ENCODE peak calls at places on chromosomes 2 and 18, in ten cellular contexts. One of them, this sample, is unnamed.

GRCh38 chr2:65868177-65868576 is 435.8 kb upstream of the SPRED2 start:
- DNase-seq in iris pigment epithelial cell: no peak
- DNase-seq in activated naive CD8-positive, alpha-beta T cell treated with anti-CD3 and anti-CD28 coated beads for 36 hours: no peak
- DNase-seq in stimulated activated CD4-positive, alpha-beta T cell treated with anti-CD3 and anti-CD28 coated beads, Interleukin-2, amount 100 ng/mL, for 24 hours: no peak
- DNase-seq in CD8-positive, alpha-beta T cell: no peak
- DNase-seq in head of caudate nucleus: no peak
- DNase-seq in upper lobe of right lung: no peak
- DNase-seq in NB4: no peak
- DNase-seq in substantia nigra: no peak
- DNase-seq in NCI-H1105: no peak
- DNase-seq in this sample: no peak

GRCh38 chr18:24271381-24272331 is 126.0 kb downstream of the OSBPL1A start:
- DNase-seq in head of caudate nucleus: peak
- DNase-seq in NB4: peak
- DNase-seq in substantia nigra: peak
- DNase-seq in iris pigment epithelial cell: peak
- DNase-seq in stimulated activated CD4-positive, alpha-beta T cell treated with anti-CD3 and anti-CD28 coated beads, Interleukin-2, amount 100 ng/mL, for 24 hours: no peak
- DNase-seq in CD8-positive, alpha-beta T cell: no peak
- DNase-seq in upper lobe of right lung: peak
- DNase-seq in activated naive CD8-positive, alpha-beta T cell treated with anti-CD3 and anti-CD28 coated beads for 36 hours: peak
- DNase-seq in NCI-H1105: peak
- DNase-seq in this sample: no peak

GRCh38 chr18:59690216-59691045 is 6.8 kb downstream of the CCBE1 start:
- DNase-seq in NCI-H1105: peak
- DNase-seq in iris pigment epithelial cell: no peak
- DNase-seq in stimulated activated CD4-positive, alpha-beta T cell treated with anti-CD3 and anti-CD28 coated beads, Interleukin-2, amount 100 ng/mL, for 24 hours: no peak
- DNase-seq in CD8-positive, alpha-beta T cell: no peak
- DNase-seq in substantia nigra: no peak
- DNase-seq in activated naive CD8-positive, alpha-beta T cell treated with anti-CD3 and anti-CD28 coated beads for 36 hours: no peak
- DNase-seq in head of caudate nucleus: no peak
- DNase-seq in upper lobe of right lung: no peak
- DNase-seq in NB4: no peak
- DNase-seq in this sample: no peak

GRCh38 chr2:173059941-173060575 is 15.6 kb upstream of the MAP3K20 start:
- DNase-seq in NCI-H1105: no peak
- DNase-seq in NB4: no peak
- DNase-seq in iris pigment epithelial cell: peak
- DNase-seq in upper lobe of right lung: no peak
- DNase-seq in substantia nigra: no peak
- DNase-seq in stimulated activated CD4-positive, alpha-beta T cell treated with anti-CD3 and anti-CD28 coated beads, Interleukin-2, amount 100 ng/mL, for 24 hours: no peak
- DNase-seq in head of caudate nucleus: no peak
- DNase-seq in CD8-positive, alpha-beta T cell: no peak
- DNase-seq in activated naive CD8-positive, alpha-beta T cell treated with anti-CD3 and anti-CD28 coated beads for 36 hours: no peak
- DNase-seq in this sample: no peak

GRCh38 chr18:32742620-32743019 is 30.2 kb downstream of the KLHL14 start:
- DNase-seq in substantia nigra: no peak
- DNase-seq in iris pigment epithelial cell: no peak
- DNase-seq in activated naive CD8-positive, alpha-beta T cell treated with anti-CD3 and anti-CD28 coated beads for 36 hours: no peak
- DNase-seq in CD8-positive, alpha-beta T cell: no peak
- DNase-seq in upper lobe of right lung: no peak
- DNase-seq in NB4: no peak
- DNase-seq in NCI-H1105: no peak
- DNase-seq in stimulated activated CD4-positive, alpha-beta T cell treated with anti-CD3 and anti-CD28 coated beads, Interleukin-2, amount 100 ng/mL, for 24 hours: no peak
- DNase-seq in head of caudate nucleus: no peak
- DNase-seq in this sample: no peak

GRCh38 chr2:20766798-20767644 is 55.9 kb downstream of the LDAH start:
- DNase-seq in substantia nigra: no peak
- DNase-seq in head of caudate nucleus: no peak
- DNase-seq in NCI-H1105: no peak
- DNase-seq in activated naive CD8-positive, alpha-beta T cell treated with anti-CD3 and anti-CD28 coated beads for 36 hours: no peak
- DNase-seq in NB4: no peak
- DNase-seq in upper lobe of right lung: no peak
- DNase-seq in CD8-positive, alpha-beta T cell: no peak
- DNase-seq in iris pigment epithelial cell: no peak
- DNase-seq in stimulated activated CD4-positive, alpha-beta T cell treated with anti-CD3 and anti-CD28 coated beads, Interleukin-2, amount 100 ng/mL, for 24 hours: no peak
- DNase-seq in this sample: no peak

GRCh38 chr2:173400760-173401159 is 46.1 kb downstream of the CDCA7 start:
- DNase-seq in iris pigment epithelial cell: no peak
- DNase-seq in substantia nigra: no peak
- DNase-seq in stimulated activated CD4-positive, alpha-beta T cell treated with anti-CD3 and anti-CD28 coated beads, Interleukin-2, amount 100 ng/mL, for 24 hours: no peak
- DNase-seq in head of caudate nucleus: no peak
- DNase-seq in NB4: peak
- DNase-seq in upper lobe of right lung: no peak
- DNase-seq in CD8-positive, alpha-beta T cell: no peak
- DNase-seq in activated naive CD8-positive, alpha-beta T cell treated with anti-CD3 and anti-CD28 coated beads for 36 hours: no peak
- DNase-seq in NCI-H1105: peak
- DNase-seq in this sample: no peak

GRCh38 chr2:3793233-3793632 is 89.9 kb downstream of the DCDC2C start:
- DNase-seq in stimulated activated CD4-positive, alpha-beta T cell treated with anti-CD3 and anti-CD28 coated beads, Interleukin-2, amount 100 ng/mL, for 24 hours: no peak
- DNase-seq in CD8-positive, alpha-beta T cell: no peak
- DNase-seq in NB4: no peak
- DNase-seq in head of caudate nucleus: no peak
- DNase-seq in substantia nigra: no peak
- DNase-seq in activated naive CD8-positive, alpha-beta T cell treated with anti-CD3 and anti-CD28 coated beads for 36 hours: no peak
- DNase-seq in NCI-H1105: no peak
- DNase-seq in upper lobe of right lung: no peak
- DNase-seq in iris pigment epithelial cell: no peak
- DNase-seq in this sample: no peak

GRCh38 chr18:7514796-7515440 is 52.2 kb upstream of the PTPRM start:
- DNase-seq in CD8-positive, alpha-beta T cell: no peak
- DNase-seq in upper lobe of right lung: no peak
- DNase-seq in stimulated activated CD4-positive, alpha-beta T cell treated with anti-CD3 and anti-CD28 coated beads, Interleukin-2, amount 100 ng/mL, for 24 hours: no peak
- DNase-seq in NCI-H1105: no peak
- DNase-seq in NB4: no peak
- DNase-seq in activated naive CD8-positive, alpha-beta T cell treated with anti-CD3 and anti-CD28 coated beads for 36 hours: no peak
- DNase-seq in iris pigment epithelial cell: no peak
- DNase-seq in head of caudate nucleus: no peak
- DNase-seq in substantia nigra: no peak
- DNase-seq in this sample: no peak

GRCh38 chr2:21256006-21256405 is 132.2 kb downstream of the TDRD15 start:
- DNase-seq in substantia nigra: no peak
- DNase-seq in iris pigment epithelial cell: peak
- DNase-seq in upper lobe of right lung: no peak
- DNase-seq in stimulated activated CD4-positive, alpha-beta T cell treated with anti-CD3 and anti-CD28 coated beads, Interleukin-2, amount 100 ng/mL, for 24 hours: no peak
- DNase-seq in CD8-positive, alpha-beta T cell: no peak
- DNase-seq in NB4: peak
- DNase-seq in NCI-H1105: no peak
- DNase-seq in activated naive CD8-positive, alpha-beta T cell treated with anti-CD3 and anti-CD28 coated beads for 36 hours: no peak
- DNase-seq in head of caudate nucleus: peak
- DNase-seq in this sample: no peak

GRCh38 chr18:7950380-7951143 is 383.4 kb downstream of the PTPRM start:
- DNase-seq in NB4: no peak
- DNase-seq in NCI-H1105: no peak
- DNase-seq in stimulated activated CD4-positive, alpha-beta T cell treated with anti-CD3 and anti-CD28 coated beads, Interleukin-2, amount 100 ng/mL, for 24 hours: no peak
- DNase-seq in CD8-positive, alpha-beta T cell: no peak
- DNase-seq in upper lobe of right lung: no peak
- DNase-seq in iris pigment epithelial cell: peak
- DNase-seq in substantia nigra: no peak
- DNase-seq in activated naive CD8-positive, alpha-beta T cell treated with anti-CD3 and anti-CD28 coated beads for 36 hours: no peak
- DNase-seq in head of caudate nucleus: no peak
- DNase-seq in this sample: no peak

GRCh38 chr2:105553538-105554196 is 154.8 kb upstream of the FHL2 start:
- DNase-seq in upper lobe of right lung: no peak
- DNase-seq in iris pigment epithelial cell: peak
- DNase-seq in stimulated activated CD4-positive, alpha-beta T cell treated with anti-CD3 and anti-CD28 coated beads, Interleukin-2, amount 100 ng/mL, for 24 hours: peak
- DNase-seq in substantia nigra: no peak
- DNase-seq in NB4: no peak
- DNase-seq in head of caudate nucleus: no peak
- DNase-seq in activated naive CD8-positive, alpha-beta T cell treated with anti-CD3 and anti-CD28 coated beads for 36 hours: no peak
- DNase-seq in CD8-positive, alpha-beta T cell: no peak
- DNase-seq in NCI-H1105: no peak
- DNase-seq in this sample: no peak

GRCh38 chr2:183105402-183106134 is 18.7 kb upstream of the NUP35 start:
- DNase-seq in head of caudate nucleus: no peak
- DNase-seq in iris pigment epithelial cell: peak
- DNase-seq in NCI-H1105: no peak
- DNase-seq in CD8-positive, alpha-beta T cell: no peak
- DNase-seq in upper lobe of right lung: no peak
- DNase-seq in activated naive CD8-positive, alpha-beta T cell treated with anti-CD3 and anti-CD28 coated beads for 36 hours: no peak
- DNase-seq in stimulated activated CD4-positive, alpha-beta T cell treated with anti-CD3 and anti-CD28 coated beads, Interleukin-2, amount 100 ng/mL, for 24 hours: no peak
- DNase-seq in substantia nigra: no peak
- DNase-seq in NB4: no peak
- DNase-seq in this sample: no peak

GRCh38 chr2:15212249-15212648 is 348.9 kb downstream of the NBAS start:
- DNase-seq in NCI-H1105: no peak
- DNase-seq in CD8-positive, alpha-beta T cell: no peak
- DNase-seq in NB4: no peak
- DNase-seq in substantia nigra: no peak
- DNase-seq in stimulated activated CD4-positive, alpha-beta T cell treated with anti-CD3 and anti-CD28 coated beads, Interleukin-2, amount 100 ng/mL, for 24 hours: no peak
- DNase-seq in head of caudate nucleus: no peak
- DNase-seq in iris pigment epithelial cell: no peak
- DNase-seq in activated naive CD8-positive, alpha-beta T cell treated with anti-CD3 and anti-CD28 coated beads for 36 hours: no peak
- DNase-seq in upper lobe of right lung: no peak
- DNase-seq in this sample: no peak

This sample was measured in activated T-helper 2 cell treated with anti-CD3 and anti-CD28 coated beads, Interferon-gamma antibody, Interleukin-2, Interleukin-4, amounts not matched to agents 10 μg/mL and 5 μg/mL and 100 μg/mL, durations not matched to agents 14 hours and 24 hours and 36 hours.